ENCODE peak calls at places on chromosomes 6 and 20, in five cellular contexts. N, K, G, T and B are unnamed samples.

GRCh38 chr6:140445474-140446004 is 1071.1 kb upstream of the CITED2 start:
- DNase-seq in N (no peak), K (no peak), G (no peak), T (no peak), B (no peak)

GRCh38 chr6:69061066-69061465 is 426.0 kb downstream of the ADGRB3 start:
- DNase-seq in N (no peak), K (no peak), G (no peak), T (no peak), B (no peak)

GRCh38 chr6:152295346-152295745 is 341.8 kb downstream of the SYNE1 start:
- DNase-seq in N (no peak), K (no peak), G (peak), T (no peak), B (no peak)

GRCh38 chr20:10861619-10862018 is 187.8 kb upstream of the JAG1 start:
- DNase-seq in N (no peak), K (no peak), G (no peak), T (no peak), B (no peak)

GRCh38 chr20:49567421-49568256 is at the start of gene PTGIS:
- DNase-seq in N (no peak), K (peak), G (peak), T (no peak), B (no peak)

GRCh38 chr20:11511816-11512215 is 405.9 kb upstream of the BTBD3 start:
- DNase-seq in N (no peak), K (no peak), G (no peak), T (no peak), B (no peak)

GRCh38 chr20:653590-654426 is 808 bp upstream of the SRXN1 start:
- DNase-seq in N (peak), K (no peak), G (no peak), T (no peak), B (peak)

GRCh38 chr6:156612361-156612760 is 164.8 kb upstream of the ARID1B start:
- DNase-seq in N (no peak), K (no peak), G (no peak), T (no peak), B (no peak)

GRCh38 chr6:47047479-47048411 is 5.6 kb upstream of the ADGRF1 start:
- DNase-seq in N (peak), K (peak), G (peak), T (peak), B (peak)

GRCh38 chr6:142518126-142518525 is 216.3 kb downstream of the ADGRG6 start:
- DNase-seq in N (no peak), K (no peak), G (no peak), T (no peak), B (no peak)

GRCh38 chr20:53708129-53708968 is 114.7 kb upstream of the ZNF217 start:
- DNase-seq in N (no peak), K (no peak), G (no peak), T (no peak), B (peak)

GRCh38 chr20:52439385-52439784 is 247.8 kb upstream of the ZFP64 start:
- DNase-seq in N (no peak), K (no peak), G (no peak), T (no peak), B (no peak)

GRCh38 chr6:37483502-37483901 is 16.2 kb downstream of the CCDC167 start:
- DNase-seq in N (no peak), K (no peak), G (no peak), T (no peak), B (no peak)

GRCh38 chr20:719816-720215 is 44.2 kb upstream of the SCRT2 start:
- DNase-seq in N (no peak), K (no peak), G (no peak), T (no peak), B (no peak)

GRCh38 chr6:104632565-104632964 is 227.2 kb downstream of the HACE1 start:
- DNase-seq in N (no peak), K (no peak), G (no peak), T (no peak), B (no peak)

GRCh38 chr6:132261354-132261753 is 139.9 kb downstream of the MOXD1 start:
- DNase-seq in N (no peak), K (no peak), G (no peak), T (no peak), B (no peak)

GRCh38 chr6:111105578-111105977 is 18.3 kb downstream of the SLC16A10 start:
- DNase-seq in N (peak), K (peak), G (peak), T (peak), B (peak)

GRCh38 chr6:139369568-139370046 is 4.8 kb downstream of the CITED2 start:
- DNase-seq in N (peak), K (no peak), G (no peak), T (no peak), B (peak)

GRCh38 chr6:147043994-147044477 is 160.2 kb upstream of the STXBP5 start:
- DNase-seq in N (no peak), K (no peak), G (no peak), T (no peak), B (peak)

GRCh38 chr6:56348578-56348977 is 101.2 kb upstream of the COL21A1 start:
- DNase-seq in N (no peak), K (no peak), G (no peak), T (no peak), B (no peak)

GRCh38 chr6:109690740-109691687 is at the start of the genes AK9 and FIG4:
- DNase-seq in N (peak), K (peak), G (peak), T (peak), B (peak)

GRCh38 chr6:29624520-29624961 is 8.4 kb downstream of the GABBR1 start:
- DNase-seq in N (no peak), K (no peak), G (no peak), T (no peak), B (no peak)

GRCh38 chr6:11535801-11536230 is 1.7 kb upstream of the TMEM170B start:
- DNase-seq in N (peak), K (no peak), G (no peak), T (no peak), B (peak)

GRCh38 chr6:11323666-11324452 is 91.4 kb upstream of the NEDD9 start:
- DNase-seq in N (peak), K (peak), G (no peak), T (no peak), B (peak)

GRCh38 chr20:46341374-46342044 is 33.2 kb upstream of the CDH22 start:
- DNase-seq in N (no peak), K (no peak), G (no peak), T (no peak), B (no peak)

GRCh38 chr6:106300944-106301343 is 24.6 kb downstream of the ATG5 start:
- DNase-seq in N (no peak), K (no peak), G (no peak), T (no peak), B (peak)

GRCh38 chr6:6856538-6857523 is 250.9 kb upstream of the RREB1 start:
- DNase-seq in N (peak), K (peak), G (no peak), T (peak), B (peak)

GRCh38 chr20:63765082-63765873 is 25.7 kb downstream of the SLC2A4RG start:
- DNase-seq in N (no peak), K (peak), G (no peak), T (no peak), B (no peak)

GRCh38 chr6:14079433-14079832 is 38.1 kb upstream of the CD83 start:
- DNase-seq in N (no peak), K (peak), G (no peak), T (peak), B (no peak)

GRCh38 chr6:113994934-113995342 is 24.0 kb upstream of the HDAC2 start:
- DNase-seq in N (peak), K (no peak), G (no peak), T (no peak), B (peak)

GRCh38 chr20:21019468-21019830 is 86.7 kb downstream of the LINC00237 start:
- DNase-seq in N (no peak), K (no peak), G (no peak), T (no peak), B (no peak)

GRCh38 chr20:21018576-21018975 is 87.6 kb downstream of the LINC00237 start:
- DNase-seq in N (no peak), K (no peak), G (no peak), T (no peak), B (no peak)

GRCh38 chr20:21019831-21020655 is 86.1 kb downstream of the LINC00237 start:
- DNase-seq in N (no peak), K (no peak), G (no peak), T (no peak), B (no peak)

GRCh38 chr20:21022925-21023324 is 83.2 kb downstream of the LINC00237 start:
- DNase-seq in N (no peak), K (no peak), G (no peak), T (no peak), B (no peak)

GRCh38 chr20:21020656-21021004 is 85.5 kb downstream of the LINC00237 start:
- DNase-seq in N (no peak), K (no peak), G (peak), T (no peak), B (no peak)
- H3K4me3 ChIP-seq in N (peak), K (no peak), G (no peak), T (no peak), B (no peak)

GRCh38 chr6:150076196-150076893 is 7.4 kb upstream of the ULBP3 start:
- DNase-seq in N (no peak), K (no peak), G (no peak), T (no peak), B (no peak)
- TF ChIP-seq CTCF in N (no peak), K (no peak), G (no peak), T (no peak), B (no peak)

GRCh38 chr6:168333471-168333870 is 13.9 kb upstream of the DACT2 start:
- DNase-seq in N (no peak), K (no peak), G (no peak), T (no peak), B (no peak)
- TF ChIP-seq POLR2A in N (no peak), K (no peak), G (no peak), T (no peak), B (no peak)

GRCh38 chr6:13014551-13015378 is 298.2 kb downstream of the PHACTR1 start:
- DNase-seq in N (no peak), K (peak), G (no peak), T (no peak), B (no peak)

GRCh38 chr6:13015379-13015681 is 298.8 kb downstream of the PHACTR1 start:
- DNase-seq in N (no peak), K (no peak), G (no peak), T (no peak), B (no peak)

GRCh38 chr6:13012271-13012670 is 295.7 kb downstream of the PHACTR1 start:
- DNase-seq in N (no peak), K (no peak), G (no peak), T (no peak), B (peak)

GRCh38 chr6:13012977-13013680 is 296.6 kb downstream of the PHACTR1 start:
- DNase-seq in N (no peak), K (peak), G (no peak), T (peak), B (no peak)

GRCh38 chr6:13013681-13014550 is 297.3 kb downstream of the PHACTR1 start:
- DNase-seq in N (no peak), K (peak), G (no peak), T (no peak), B (no peak)
- H3K4me3 ChIP-seq in N (peak), K (peak), G (peak), T (peak), B (peak)

DNA sequence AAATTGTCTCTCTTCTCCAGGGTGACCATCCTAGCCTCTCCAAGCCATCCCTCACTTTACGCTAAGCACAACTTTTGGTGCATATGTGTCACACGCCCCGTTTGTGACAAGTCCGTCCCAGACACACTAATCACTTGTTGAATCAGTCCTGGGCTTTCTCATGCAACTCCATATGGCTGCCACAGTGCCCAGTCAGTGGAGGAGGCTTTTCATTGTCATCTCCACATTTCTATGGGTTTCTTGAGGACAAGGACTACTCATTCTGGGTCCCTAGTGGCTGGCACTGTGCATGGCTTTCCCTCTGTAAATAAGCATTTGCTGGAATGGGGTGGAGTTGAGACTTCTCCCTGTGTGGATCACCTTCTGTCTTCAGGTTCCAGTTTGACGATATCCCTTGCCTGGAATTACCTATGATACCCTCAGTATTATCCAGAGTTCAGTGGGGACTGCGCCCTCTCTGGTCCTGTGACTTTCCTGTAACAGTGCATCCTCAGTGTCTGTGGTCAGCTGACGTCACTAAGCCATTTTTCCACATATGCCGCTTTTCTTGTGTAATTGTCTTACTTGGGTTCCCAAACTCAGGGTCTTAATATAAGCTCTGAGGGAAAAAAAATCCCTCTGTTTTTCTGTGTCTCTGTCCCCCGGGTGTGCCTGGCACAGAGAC is 59.8 kb upstream of the MYL9 start:
- DNase-seq in N (no peak), K (no peak), G (no peak), T (no peak), B (no peak)
- TF ChIP-seq CTCF in N (no peak), K (no peak), G (no peak), T (no peak), B (no peak)

DNA sequence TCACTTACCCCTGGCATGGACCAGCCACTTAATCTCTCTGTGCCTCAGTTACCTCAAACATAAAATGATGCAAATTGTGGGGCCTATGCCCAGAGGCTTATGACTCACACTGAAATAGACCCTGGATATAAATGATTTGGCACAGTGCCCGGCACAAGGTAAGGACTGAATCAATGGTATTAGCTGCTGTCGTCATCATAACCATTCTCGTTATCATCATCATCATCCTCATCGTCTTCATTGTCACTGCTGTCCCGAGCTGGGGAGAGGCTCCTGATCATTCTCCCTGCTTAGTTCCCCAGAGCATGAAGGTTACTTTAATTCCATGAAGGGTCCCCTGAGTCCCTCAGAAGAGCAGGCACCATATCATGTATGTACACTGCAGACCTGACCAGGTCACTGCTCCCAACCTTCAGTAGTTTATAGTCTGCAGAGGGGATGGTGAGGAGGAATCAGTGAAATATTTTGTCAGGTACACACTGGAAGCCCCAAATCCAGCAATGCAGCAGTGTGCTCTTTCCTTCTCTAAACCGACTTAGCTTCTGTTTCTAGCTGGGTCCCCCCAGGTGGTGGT is 149.3 kb downstream of the TAF4 start:
- DNase-seq in N (no peak), K (no peak), G (no peak), T (no peak), B (no peak)
- TF ChIP-seq POLR2A in N (no peak), K (no peak), G (no peak), T (no peak), B (no peak)

GRCh38 chr6:27617046-27617687 is 144.3 kb upstream of the ZNF184 start:
- DNase-seq in N (no peak), K (no peak), G (no peak), T (no peak), B (peak)
- H3K4me3 ChIP-seq in N (peak), K (peak), G (peak), T (no peak), B (peak)

GRCh38 chr6:137157601-137158000 is 15.8 kb downstream of the IL22RA2 start:
- DNase-seq in N (no peak), K (no peak), G (no peak), T (peak), B (no peak)

GRCh38 chr6:137160763-137161162 is 12.7 kb downstream of the IL22RA2 start:
- DNase-seq in N (no peak), K (no peak), G (no peak), T (no peak), B (no peak)

GRCh38 chr6:137159912-137160311 is 13.5 kb downstream of the IL22RA2 start:
- DNase-seq in N (no peak), K (no peak), G (no peak), T (no peak), B (no peak)

GRCh38 chr6:137156650-137157049 is 16.8 kb downstream of the IL22RA2 start:
- DNase-seq in N (no peak), K (no peak), G (no peak), T (no peak), B (no peak)

GRCh38 chr6:137155830-137156229 is 17.6 kb downstream of the IL22RA2 start:
- DNase-seq in N (no peak), K (no peak), G (no peak), T (no peak), B (peak)
- TF ChIP-seq CTCF in N (no peak), K (no peak), G (no peak), T (no peak), B (no peak)

DNA sequence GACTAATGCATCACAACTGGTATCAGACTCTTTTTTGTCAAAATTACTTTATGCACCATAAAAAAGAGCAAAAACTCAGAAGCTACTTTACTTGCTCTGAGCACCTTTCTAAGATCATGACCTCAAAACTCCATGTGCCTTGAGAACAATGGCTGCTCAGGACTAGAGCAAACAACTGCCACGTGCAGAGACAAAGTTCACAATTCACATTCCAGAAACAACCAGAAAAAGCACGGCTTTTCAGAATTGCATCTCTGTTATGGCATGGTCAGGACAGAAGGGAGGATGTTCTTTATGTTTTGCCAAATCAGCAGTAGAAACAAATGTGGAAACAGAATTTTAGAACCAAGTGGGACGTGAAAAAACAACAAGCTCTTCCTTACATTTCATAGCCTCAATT is 70.5 kb downstream of the CNKSR3 start:
- DNase-seq in N (no peak), K (no peak), G (no peak), T (no peak), B (no peak)
- TF ChIP-seq POLR2A in N (no peak), K (no peak), G (no peak), T (no peak), B (no peak)

GRCh38 chr20:41453006-41453950 is 86.7 kb upstream of the EMILIN3 start:
- DNase-seq in N (no peak), K (no peak), G (no peak), T (no peak), B (peak)
- H3K4me3 ChIP-seq in N (no peak), K (no peak), G (no peak), T (no peak), B (no peak)